ENCODE peak calls at places on chromosomes 2 and 18, in six cellular contexts. C is bronchial epithelial cell; Q is cardiac muscle cell; X is tibial nerve; Y is CD8-positive, alpha-beta T cell; H is neural progenitor cell. D is an unnamed sample.

GRCh38 chr2:172389685-172390339 is 37.6 kb upstream of the ITGA6 start:
- DNase-seq in Y (no peak), X (no peak), Q (no peak), H (no peak), C (no peak), D (no peak)

GRCh38 chr2:28926837-28927236 is 32.4 kb downstream of the WDR43 start:
- DNase-seq in Y (no peak), H (no peak), Q (peak; percentile 25), X (no peak), C (peak; percentile 48), D (no peak)

GRCh38 chr2:196160101-196160500 is 11.3 kb downstream of the STK17B start:
- DNase-seq in Q (peak; percentile 95), H (peak; percentile 24), X (peak; percentile 62), Y (no peak), C (peak; percentile 87), D (no peak)

GRCh38 chr18:74579704-74580103 is 18.0 kb upstream of the ZNF407 start:
- DNase-seq in Y (no peak), Q (no peak), C (no peak), X (no peak), H (peak; percentile 39), D (no peak)

GRCh38 chr2:60549250-60550150 is 4.0 kb downstream of the BCL11A start:
- DNase-seq in X (no peak), H (peak; percentile 76), C (no peak), Q (peak; percentile 30), Y (no peak), D (peak; percentile 29)

GRCh38 chr2:8659092-8659734 is 22.6 kb upstream of the ID2 start:
- DNase-seq in Y (no peak), H (no peak), Q (no peak), X (no peak), C (no peak), D (no peak)

GRCh38 chr18:6747646-6748045 is 18.1 kb downstream of the ARHGAP28 start:
- DNase-seq in Q (peak; percentile 85), C (peak; percentile 91), X (no peak), H (no peak), Y (no peak), D (no peak)

GRCh38 chr2:55954306-55955035 is 30.9 kb upstream of the EFEMP1 start:
- DNase-seq in H (no peak), Q (peak; percentile 88), C (peak; percentile 29), Y (no peak), X (no peak), D (no peak)

GRCh38 chr18:60471652-60472051 is 99.1 kb upstream of the MC4R start:
- DNase-seq in H (no peak), X (no peak), Y (no peak), Q (no peak), C (peak; percentile 3), D (no peak)

GRCh38 chr2:155965415-155966070 is 367.0 kb downstream of the NR4A2 start:
- DNase-seq in C (peak; percentile 85), Q (no peak), H (no peak), Y (no peak), X (no peak), D (no peak)

DNA sequence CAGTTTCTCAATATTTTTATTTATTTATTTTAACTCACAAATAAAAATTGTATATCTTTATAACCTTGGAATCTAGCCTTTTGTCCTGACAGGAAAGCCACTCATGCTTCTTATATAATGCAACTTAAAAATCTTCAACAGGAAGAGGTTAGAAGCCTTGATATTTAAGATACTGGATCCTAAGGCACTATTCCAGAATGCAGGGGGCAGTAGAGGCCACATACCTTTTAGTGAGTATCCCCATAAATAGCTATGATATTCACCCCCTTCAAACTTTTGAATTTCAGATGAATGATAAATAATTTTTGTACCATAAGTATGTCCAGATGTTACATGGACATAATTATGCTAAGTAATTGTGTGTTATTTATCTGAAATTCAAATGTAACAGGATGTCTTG is 592.7 kb upstream of the VRK2 start:
- DNase-seq in C (no peak), X (no peak), H (peak; percentile 7), Y (no peak), Q (no peak), D (no peak)
- TF ChIP-seq CTCF in C (no peak), X (no peak), H (peak; percentile 48), Y (no peak), Q (no peak), D (no peak)

GRCh38 chr2:19473415-19473814 is 115.0 kb upstream of the OSR1 start:
- DNase-seq in Q (no peak), C (no peak), Y (no peak), H (no peak), X (no peak), D (no peak)
- H3K36me3 ChIP-seq in Q (no peaks in the 10 kb centered on the region), C (no peaks in the 10 kb centered on the region), Y (no peaks in the 10 kb centered on the region), H (no peaks in the 10 kb centered on the region), X (no peaks in the 10 kb centered on the region), D (no peaks in the 10 kb centered on the region)

GRCh38 chr2:203875471-203875870 is 7.9 kb downstream of the CTLA4 start:
- DNase-seq in X (no peak), H (no peak), C (no peak), Y (no peak), Q (no peak), D (no peak)

GRCh38 chr2:203880557-203881125 is 13.1 kb downstream of the CTLA4 start:
- DNase-seq in Q (no peak), C (no peak), H (no peak), Y (no peak), X (no peak), D (no peak)

GRCh38 chr2:203876328-203876727 is 8.8 kb downstream of the CTLA4 start:
- DNase-seq in Y (no peak), Q (no peak), C (no peak), X (no peak), H (no peak), D (no peak)

GRCh38 chr2:203873921-203874631 is 6.5 kb downstream of the CTLA4 start:
- DNase-seq in Y (no peak), X (no peak), C (peak; percentile 70), Q (no peak), H (peak; percentile 53), D (no peak)

GRCh38 chr2:203878060-203878459 is 10.5 kb downstream of the CTLA4 start:
- DNase-seq in Q (no peak), X (no peak), Y (no peak), H (no peak), C (peak; percentile 24), D (no peak)
- TF ChIP-seq CTCF in Q (no peak), X (no peak), Y (no peak), H (no peak), C (no peak), D (no peak)

GRCh38 chr2:86138736-86139625 is 32.9 kb downstream of the PTCD3 start:
- DNase-seq in C (no peak), X (no peak), Y (no peak), H (no peak), Q (no peak), D (no peak)

GRCh38 chr2:86139981-86140380 is 33.9 kb downstream of the PTCD3 start:
- DNase-seq in H (no peak), Y (no peak), X (no peak), Q (no peak), C (no peak), D (no peak)

GRCh38 chr2:86143307-86143706 is 37.3 kb downstream of the PTCD3 start:
- DNase-seq in C (no peak), H (no peak), Q (peak; percentile 11), Y (no peak), X (no peak), D (no peak)

GRCh38 chr2:86142737-86143257 is 36.8 kb downstream of the PTCD3 start:
- DNase-seq in Y (no peak), X (no peak), H (no peak), C (no peak), Q (no peak), D (no peak)

DNA sequence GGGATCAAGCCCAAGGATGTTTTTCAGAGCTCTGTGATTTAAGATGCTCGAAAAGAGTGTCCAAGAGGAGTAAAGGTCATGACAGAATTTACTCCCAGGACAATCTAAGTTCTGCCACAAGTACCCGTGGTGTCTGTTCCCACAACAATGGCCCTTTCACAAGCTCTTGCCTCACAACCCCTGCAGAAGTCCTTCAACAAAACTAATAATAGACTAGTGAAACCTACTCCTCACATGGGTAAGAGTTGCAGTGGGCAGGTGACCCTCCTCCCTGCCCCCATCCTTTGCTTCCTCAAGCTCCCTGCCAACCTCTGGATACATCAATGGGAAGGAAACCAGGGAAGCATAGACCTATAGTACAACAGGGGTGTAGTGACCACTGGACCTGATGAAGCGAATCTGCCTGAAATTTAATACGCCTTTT is 34.9 kb downstream of the PTCD3 start:
- DNase-seq in X (no peak), Y (no peak), Q (peak; percentile 6), C (no peak), H (no peak), D (no peak)
- H3K36me3 ChIP-seq in X (peaks cover 14% of the 10 kb centered on the region), Y (peaks cover 55% of the 10 kb centered on the region), Q (peaks cover 67% of the 10 kb centered on the region), C (peaks cover 13% of the 10 kb centered on the region), H (peaks cover 7% of the 10 kb centered on the region), D (peaks cover 97% of the 10 kb centered on the region)

GRCh38 chr2:212987492-212987891 is 163.9 kb downstream of the IKZF2 start:
- DNase-seq in H (no peak), C (no peak), Q (no peak), X (no peak), Y (no peak), D (no peak)
- TF ChIP-seq CTCF in H (no peak), C (no peak), Q (no peak), X (no peak), Y (no peak), D (no peak)

GRCh38 chr2:183185534-183185933 is 61.3 kb downstream of the NUP35 start:
- DNase-seq in Q (no peak), X (no peak), C (no peak), Y (no peak), H (peak; percentile 43), D (no peak)
- H3K36me3 ChIP-seq in Q (no peaks in the 10 kb centered on the region), X (peaks cover 6% of the 10 kb centered on the region), C (peaks cover 2% of the 10 kb centered on the region), Y (peaks cover 5% of the 10 kb centered on the region), H (peaks cover 45% of the 10 kb centered on the region), D (peaks cover 62% of the 10 kb centered on the region)